ENCODE peak calls at places on chromosome 12, in ten cellular contexts. One of them, this sample, is unnamed. For H3K4me1, the result is how much of the 10 kb centered on the place peaks cover.

GRCh38 chr12:21500786-21501257 is 613 bp downstream of the RECQL start:
- DNase-seq in GM12878: peak
- DNase-seq in body of pancreas: no peak
- DNase-seq in A549: no peak
- DNase-seq in uterus: no peak
- DNase-seq in psoas muscle: no peak
- DNase-seq in ovary: no peak
- DNase-seq in IMR-90: no peak
- DNase-seq in mammary epithelial cell: no peak
- DNase-seq in hepatocyte: no peak
- DNase-seq in this sample: no peak

GRCh38 chr12:123141615-123142517 is 9.0 kb downstream of the PITPNM2 start:
- DNase-seq in mammary epithelial cell: peak
- DNase-seq in A549: peak
- DNase-seq in hepatocyte: peak
- DNase-seq in ovary: peak
- DNase-seq in IMR-90: peak
- DNase-seq in GM12878: no peak
- DNase-seq in uterus: peak
- DNase-seq in psoas muscle: peak
- DNase-seq in body of pancreas: peak
- DNase-seq in this sample: peak

GRCh38 chr12:124917135-124917840 is 2.8 kb upstream of the UBC start:
- DNase-seq in mammary epithelial cell: peak
- DNase-seq in body of pancreas: peak
- DNase-seq in ovary: peak
- DNase-seq in hepatocyte: peak
- DNase-seq in uterus: peak
- DNase-seq in GM12878: peak
- DNase-seq in A549: peak
- DNase-seq in IMR-90: peak
- DNase-seq in psoas muscle: peak
- DNase-seq in this sample: peak

GRCh38 chr12:53160000-53160399 is 20.5 kb upstream of the ZNF740 start:
- DNase-seq in hepatocyte: no peak
- DNase-seq in psoas muscle: no peak
- DNase-seq in ovary: no peak
- DNase-seq in uterus: no peak
- DNase-seq in body of pancreas: no peak
- DNase-seq in mammary epithelial cell: no peak
- DNase-seq in IMR-90: no peak
- DNase-seq in GM12878: no peak
- DNase-seq in A549: no peak
- DNase-seq in this sample: no peak

GRCh38 chr12:66275040-66275439 is 27.3 kb upstream of the HELB start:
- DNase-seq in IMR-90: no peak
- DNase-seq in GM12878: no peak
- DNase-seq in body of pancreas: no peak
- DNase-seq in mammary epithelial cell: no peak
- DNase-seq in A549: no peak
- DNase-seq in ovary: no peak
- DNase-seq in uterus: no peak
- DNase-seq in hepatocyte: no peak
- DNase-seq in psoas muscle: no peak
- DNase-seq in this sample: no peak

GRCh38 chr12:71128191-71128590 is 29.6 kb downstream of the TSPAN8 start:
- DNase-seq in GM12878: no peak
- DNase-seq in psoas muscle: no peak
- DNase-seq in hepatocyte: no peak
- DNase-seq in IMR-90: no peak
- DNase-seq in A549: no peak
- DNase-seq in ovary: no peak
- DNase-seq in uterus: no peak
- DNase-seq in body of pancreas: no peak
- DNase-seq in mammary epithelial cell: no peak
- DNase-seq in this sample: no peak

GRCh38 chr12:20653871-20654270 is 41.3 kb upstream of the SLCO1C1 start:
- DNase-seq in IMR-90: peak
- DNase-seq in A549: no peak
- DNase-seq in hepatocyte: no peak
- DNase-seq in psoas muscle: no peak
- DNase-seq in uterus: no peak
- DNase-seq in body of pancreas: no peak
- DNase-seq in mammary epithelial cell: no peak
- DNase-seq in ovary: no peak
- DNase-seq in GM12878: no peak
- DNase-seq in this sample: no peak

GRCh38 chr12:49223122-49223521 is 34.2 kb upstream of the TUBA1A start:
- DNase-seq in A549: no peak
- DNase-seq in GM12878: no peak
- DNase-seq in mammary epithelial cell: no peak
- DNase-seq in IMR-90: no peak
- DNase-seq in psoas muscle: no peak
- DNase-seq in uterus: no peak
- DNase-seq in body of pancreas: no peak
- DNase-seq in hepatocyte: no peak
- DNase-seq in ovary: no peak
- DNase-seq in this sample: no peak

GRCh38 chr12:69404851-69405365 is 45.4 kb downstream of the YEATS4 start:
- DNase-seq in A549: peak
- DNase-seq in hepatocyte: no peak
- DNase-seq in IMR-90: no peak
- DNase-seq in GM12878: no peak
- DNase-seq in uterus: no peak
- DNase-seq in psoas muscle: no peak
- DNase-seq in mammary epithelial cell: no peak
- DNase-seq in ovary: no peak
- DNase-seq in body of pancreas: no peak
- DNase-seq in this sample: no peak

GRCh38 chr12:62021808-62022207 is 238.4 kb upstream of the USP15 start:
- DNase-seq in A549: peak
- DNase-seq in mammary epithelial cell: no peak
- DNase-seq in hepatocyte: no peak
- DNase-seq in psoas muscle: no peak
- DNase-seq in IMR-90: no peak
- DNase-seq in ovary: no peak
- DNase-seq in body of pancreas: no peak
- DNase-seq in uterus: no peak
- DNase-seq in GM12878: no peak
- DNase-seq in this sample: no peak
- TF ChIP-seq CTCF in A549: peak
- TF ChIP-seq CTCF in mammary epithelial cell: no peak
- TF ChIP-seq CTCF in hepatocyte: no peak
- TF ChIP-seq CTCF in psoas muscle: no peak
- TF ChIP-seq CTCF in IMR-90: no peak
- TF ChIP-seq CTCF in ovary: no peak
- TF ChIP-seq CTCF in body of pancreas: no peak
- TF ChIP-seq CTCF in uterus: no peak
- TF ChIP-seq CTCF in GM12878: no peak
- TF ChIP-seq CTCF in this sample: no peak

GRCh38 chr12:110251381-110251780 is 29.7 kb upstream of the ATP2A2 start:
- DNase-seq in mammary epithelial cell: no peak
- DNase-seq in GM12878: no peak
- DNase-seq in psoas muscle: no peak
- DNase-seq in IMR-90: no peak
- DNase-seq in body of pancreas: no peak
- DNase-seq in A549: no peak
- DNase-seq in hepatocyte: no peak
- DNase-seq in uterus: no peak
- DNase-seq in ovary: no peak
- DNase-seq in this sample: no peak
- H3K4me1 ChIP-seq in mammary epithelial cell: under half
- H3K4me1 ChIP-seq in GM12878: under half
- H3K4me1 ChIP-seq in psoas muscle: under half
- H3K4me1 ChIP-seq in IMR-90: under half
- H3K4me1 ChIP-seq in body of pancreas: half or more
- H3K4me1 ChIP-seq in A549: half or more
- H3K4me1 ChIP-seq in hepatocyte: under half
- H3K4me1 ChIP-seq in uterus: under half
- H3K4me1 ChIP-seq in ovary: under half
- H3K4me1 ChIP-seq in this sample: half or more

GRCh38 chr12:112297188-112297587 is 85.0 kb downstream of the HECTD4 start:
- DNase-seq in ovary: no peak
- DNase-seq in mammary epithelial cell: no peak
- DNase-seq in GM12878: no peak
- DNase-seq in body of pancreas: no peak
- DNase-seq in uterus: no peak
- DNase-seq in psoas muscle: no peak
- DNase-seq in IMR-90: no peak
- DNase-seq in hepatocyte: no peak
- DNase-seq in A549: no peak
- DNase-seq in this sample: no peak
- H3K4me3 ChIP-seq in ovary: no peak
- H3K4me3 ChIP-seq in mammary epithelial cell: no peak
- H3K4me3 ChIP-seq in GM12878: no peak
- H3K4me3 ChIP-seq in body of pancreas: no peak
- H3K4me3 ChIP-seq in uterus: no peak
- H3K4me3 ChIP-seq in psoas muscle: no peak
- H3K4me3 ChIP-seq in IMR-90: no peak
- H3K4me3 ChIP-seq in hepatocyte: no peak
- H3K4me3 ChIP-seq in A549: no peak
- H3K4me3 ChIP-seq in this sample: no peak

DNA sequence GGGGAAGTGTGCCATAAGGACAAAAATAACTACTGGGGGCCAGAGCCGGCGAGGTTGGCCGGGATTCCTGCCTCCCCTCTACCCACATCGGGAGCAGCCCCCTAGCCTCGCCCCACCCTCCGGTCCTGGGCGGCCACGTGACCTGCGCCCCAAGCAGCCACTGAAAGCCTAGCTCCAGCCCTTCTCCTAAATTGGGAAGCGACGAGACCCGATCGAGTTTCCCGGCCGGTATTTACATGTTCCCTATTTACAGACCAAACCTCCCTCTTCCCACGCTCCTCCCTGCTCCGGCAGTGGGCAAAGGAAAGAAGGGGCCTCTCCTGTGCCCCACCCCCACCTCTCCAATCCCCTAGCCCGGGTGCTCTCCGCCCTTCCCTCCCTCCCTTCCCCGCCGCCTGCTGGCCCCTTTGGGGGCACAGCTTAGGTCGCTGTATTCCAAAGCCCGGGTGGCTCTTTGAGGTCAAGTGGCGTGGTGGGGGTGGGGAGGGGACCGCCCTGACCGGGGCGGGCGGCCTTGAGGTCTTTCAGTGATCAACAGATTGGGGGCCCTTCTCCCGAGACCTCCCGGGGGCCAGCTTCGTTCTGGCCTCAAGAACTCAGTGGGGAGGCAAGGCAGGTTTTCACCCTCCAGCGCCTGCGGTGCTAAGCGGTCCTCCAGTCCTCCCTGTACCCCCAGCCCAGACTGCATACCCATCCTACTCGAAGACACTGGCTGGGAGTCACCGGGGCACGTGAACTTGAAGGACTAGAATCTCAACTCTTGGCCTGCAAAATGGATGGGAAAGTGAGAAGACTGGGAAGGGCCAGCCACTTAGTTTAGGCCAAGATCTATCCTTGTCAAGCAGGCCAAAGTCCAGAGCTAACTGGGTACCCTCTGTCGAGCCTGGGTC is 6.3 kb upstream of the CTDSP2 start:
- DNase-seq in ovary: peak
- DNase-seq in body of pancreas: peak
- DNase-seq in GM12878: no peak
- DNase-seq in hepatocyte: peak
- DNase-seq in mammary epithelial cell: no peak
- DNase-seq in IMR-90: no peak
- DNase-seq in psoas muscle: peak
- DNase-seq in uterus: peak
- DNase-seq in A549: no peak
- DNase-seq in this sample: peak
- TF ChIP-seq CTCF in ovary: peak
- TF ChIP-seq CTCF in body of pancreas: no peak
- TF ChIP-seq CTCF in GM12878: no peak
- TF ChIP-seq CTCF in hepatocyte: no peak
- TF ChIP-seq CTCF in mammary epithelial cell: no peak
- TF ChIP-seq CTCF in IMR-90: no peak
- TF ChIP-seq CTCF in psoas muscle: peak
- TF ChIP-seq CTCF in uterus: peak
- TF ChIP-seq CTCF in A549: no peak
- TF ChIP-seq CTCF in this sample: peak

GRCh38 chr12:2640281-2640680 is 154.5 kb upstream of the FKBP4 start:
- DNase-seq in uterus: no peak
- DNase-seq in body of pancreas: no peak
- DNase-seq in A549: peak
- DNase-seq in GM12878: no peak
- DNase-seq in IMR-90: no peak
- DNase-seq in psoas muscle: peak
- DNase-seq in ovary: no peak
- DNase-seq in hepatocyte: no peak
- DNase-seq in mammary epithelial cell: no peak
- DNase-seq in this sample: no peak

GRCh38 chr12:2642176-2642892 is 152.4 kb upstream of the FKBP4 start:
- DNase-seq in mammary epithelial cell: no peak
- DNase-seq in IMR-90: no peak
- DNase-seq in GM12878: no peak
- DNase-seq in A549: no peak
- DNase-seq in body of pancreas: no peak
- DNase-seq in ovary: no peak
- DNase-seq in psoas muscle: no peak
- DNase-seq in uterus: no peak
- DNase-seq in hepatocyte: no peak
- DNase-seq in this sample: no peak

GRCh38 chr12:2641761-2642160 is 153.0 kb upstream of the FKBP4 start:
- DNase-seq in IMR-90: no peak
- DNase-seq in mammary epithelial cell: no peak
- DNase-seq in psoas muscle: no peak
- DNase-seq in GM12878: no peak
- DNase-seq in uterus: no peak
- DNase-seq in A549: no peak
- DNase-seq in ovary: no peak
- DNase-seq in hepatocyte: no peak
- DNase-seq in body of pancreas: no peak
- DNase-seq in this sample: no peak

GRCh38 chr12:2640709-2641108 is 154.1 kb upstream of the FKBP4 start:
- DNase-seq in body of pancreas: peak
- DNase-seq in GM12878: no peak
- DNase-seq in psoas muscle: peak
- DNase-seq in ovary: peak
- DNase-seq in A549: peak
- DNase-seq in IMR-90: peak
- DNase-seq in hepatocyte: peak
- DNase-seq in mammary epithelial cell: peak
- DNase-seq in uterus: peak
- DNase-seq in this sample: peak

DNA sequence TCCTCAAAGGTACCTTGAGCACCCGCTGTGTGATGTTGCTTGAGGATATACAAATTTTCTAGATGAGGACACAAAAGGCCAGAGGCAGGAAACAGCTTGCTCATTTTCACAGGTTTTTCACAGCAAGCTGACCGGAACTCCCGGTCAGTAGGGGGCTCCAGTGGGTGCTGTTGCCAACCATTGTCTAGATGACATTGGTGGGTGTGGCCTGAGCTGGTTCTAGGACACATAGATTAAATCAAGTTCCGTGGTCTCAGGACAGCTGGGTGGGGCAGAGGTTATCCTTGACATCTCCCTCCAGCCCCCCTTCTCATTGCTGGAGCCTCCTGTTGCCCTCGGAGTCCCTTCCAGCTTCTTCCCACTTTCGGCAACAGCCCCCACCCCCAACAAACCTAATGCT is 153.6 kb upstream of the FKBP4 start:
- DNase-seq in uterus: no peak
- DNase-seq in mammary epithelial cell: no peak
- DNase-seq in hepatocyte: peak
- DNase-seq in IMR-90: peak
- DNase-seq in GM12878: no peak
- DNase-seq in ovary: no peak
- DNase-seq in body of pancreas: no peak
- DNase-seq in psoas muscle: no peak
- DNase-seq in A549: peak
- DNase-seq in this sample: no peak
- H3K4me1 ChIP-seq in uterus: under half
- H3K4me1 ChIP-seq in mammary epithelial cell: under half
- H3K4me1 ChIP-seq in hepatocyte: under half
- H3K4me1 ChIP-seq in IMR-90: under half
- H3K4me1 ChIP-seq in GM12878: under half
- H3K4me1 ChIP-seq in ovary: under half
- H3K4me1 ChIP-seq in body of pancreas: under half
- H3K4me1 ChIP-seq in psoas muscle: under half
- H3K4me1 ChIP-seq in A549: under half
- H3K4me1 ChIP-seq in this sample: under half